ENCODE peak calls at places on chromosomes 5 and 9, in five cellular contexts. U is fibroblast of pulmonary artery; N is activated T-helper 9 cell treated with anti-CD3 and anti-CD28 coated beads, Interleukin-2, amount 50 U/mL, for 16 hours; H is AG08396; S is NCI-H1417. R is an unnamed sample.
A peak's percentile ranks its signal among the peaks of the same experiment; 100 is the strongest.

GRCh38 chr5:133564921-133565565 is 47.3 kb downstream of the FSTL4 start:
- DNase-seq in N (no peak), U (no peak), H (no peak), S (no peak), R (no peak)

GRCh38 chr5:112339761-112340160 is 79.3 kb downstream of the EPB41L4A start:
- DNase-seq in N (no peak), U (no peak), S (no peak), H (no peak), R (no peak)

GRCh38 chr9:137502008-137502913 is 43.1 kb upstream of the NSMF start:
- DNase-seq in H (peak; percentile 70), U (no peak), S (no peak), N (no peak), R (no peak)

GRCh38 chr9:131677445-131678180 is 62.3 kb downstream of the RAPGEF1 start:
- DNase-seq in N (no peak), S (no peak), U (peak; percentile 77), H (peak; percentile 79), R (no peak)

GRCh38 chr9:107905313-107906027 is 415.9 kb upstream of the KLF4 start:
- DNase-seq in N (no peak), U (no peak), H (no peak), S (no peak), R (no peak)

GRCh38 chr5:147485046-147485445 is 24.8 kb downstream of the DPYSL3 start:
- DNase-seq in S (no peak), N (no peak), U (peak; percentile 32), H (peak; percentile 31), R (no peak)

GRCh38 chr5:143968071-143968878 is 156.3 kb downstream of the HMHB1 start:
- DNase-seq in H (peak; percentile 51), S (peak; percentile 40), U (peak; percentile 65), N (no peak), R (no peak)

GRCh38 chr9:109194157-109194556 is 27.1 kb upstream of the FRRS1L start:
- DNase-seq in U (no peak), S (no peak), H (no peak), N (no peak), R (no peak)

GRCh38 chr5:43386960-43387362 is 25.2 kb downstream of the CCL28 start:
- DNase-seq in H (no peak), U (no peak), N (no peak), S (no peak), R (no peak)

GRCh38 chr9:123927625-123928308 is 2.2 kb downstream of the DENND1A start:
- DNase-seq in S (no peak), U (peak; percentile 70), N (no peak), H (peak; percentile 23), R (no peak)

GRCh38 chr5:169344629-169345028 is 43.7 kb upstream of the SLIT3 start:
- DNase-seq in U (no peak), S (no peak), N (no peak), H (peak; percentile 52), R (no peak)